ENCODE peak calls at places on chromosomes 7 and 10, in eight cellular contexts. W is stimulated activated naive CD8-positive, alpha-beta T cell treated with anti-CD3 and anti-CD28 coated beads, Interleukin-15, amount 100 ng/mL, for 72 hours; Q is right cardiac atrium; J is left cardiac atrium; A is SK-N-SH treated with all-trans-retinoic acid at 6 μM for 48 hours; D is RWPE2; X is activated naive CD8-positive, alpha-beta T cell treated with anti-CD3 and anti-CD28 coated beads, Interleukin-2, amount 10 ng/mL, durations not matched to agents 7 days and 5 days; E is T-helper 17 cell. T is an unnamed sample.

GRCh38 chr7:76505168-76506080 is 4.9 kb upstream of the UPK3B start:
- ATAC-seq in W (peak; percentile 20), J (peak; percentile 22), X (no peak), A (no peak), E (no peak), Q (no peak), D (no peak), T (no peak)

GRCh38 chr7:16564023-16564380 is 37.4 kb downstream of the LRRC72 start:
- ATAC-seq in D (no peak), X (peak; percentile 23), A (no peak), Q (no peak), W (peak; percentile 66), E (peak; percentile 30), J (no peak), T (no peak)

GRCh38 chr10:50375051-50375452 is 123.7 kb upstream of the ASAH2 start:
- ATAC-seq in D (peak; percentile 62), A (no peak), J (no peak), W (no peak), E (no peak), X (peak; percentile 47), Q (no peak), T (peak; percentile 99)

GRCh38 chr7:44959433-44959951 is 19.3 kb downstream of the MYO1G start:
- ATAC-seq in A (no peak), X (peak; percentile 31), Q (no peak), W (peak; percentile 51), D (peak; percentile 40), E (peak; percentile 83), J (no peak), T (peak; percentile 32)

GRCh38 chr7:141167376-141167964 is 93.6 kb downstream of the TMEM178B start:
- ATAC-seq in D (no peak), J (no peak), Q (no peak), W (peak; percentile 26), A (no peak), E (no peak), X (no peak), T (no peak)

GRCh38 chr10:69800109-69800508 is 1.6 kb upstream of the COL13A1 start:
- ATAC-seq in W (no peak), E (no peak), J (no peak), Q (peak; percentile 52), X (no peak), A (peak; percentile 74), D (peak; percentile 27), T (peak; percentile 27)

GRCh38 chr7:24102988-24103387 is 181.0 kb upstream of the NPY start:
- ATAC-seq in J (no peak), X (no peak), D (no peak), W (no peak), Q (no peak), A (no peak), E (no peak), T (no peak)

GRCh38 chr10:62996925-62997324 is 136.2 kb upstream of the NRBF2 start:
- ATAC-seq in E (no peak), A (no peak), D (no peak), Q (peak; percentile 84), W (no peak), J (peak; percentile 88), X (no peak), T (no peak)

GRCh38 chr10:116850058-116850611 is 836 bp downstream of the ENO4 start:
- ATAC-seq in Q (no peak), D (no peak), E (no peak), X (no peak), J (no peak), A (no peak), W (no peak), T (no peak)

GRCh38 chr10:69486922-69487730 is 35.9 kb downstream of the TSPAN15 start:
- ATAC-seq in X (no peak), D (peak; percentile 82), A (no peak), J (no peak), W (no peak), E (no peak), Q (no peak), T (peak; percentile 66)

GRCh38 chr10:31751401-31752080 is 177.1 kb downstream of the ARHGAP12 start:
- ATAC-seq in A (no peak), W (no peak), E (peak; percentile 40), X (no peak), Q (peak; percentile 70), J (peak; percentile 59), D (no peak), T (no peak)

GRCh38 chr7:140155428-140155827 is 21.4 kb downstream of the KDM7A start:
- ATAC-seq in J (no peak), A (no peak), W (no peak), Q (peak; percentile 58), E (no peak), X (no peak), D (no peak), T (no peak)

GRCh38 chr10:66586073-66586472 is 339.8 kb upstream of the LRRTM3 start:
- ATAC-seq in J (no peak), X (no peak), E (no peak), W (no peak), A (peak; percentile 48), D (no peak), Q (no peak), T (no peak)

GRCh38 chr7:55427800-55428199 is 62.7 kb downstream of the LANCL2 start:
- ATAC-seq in D (no peak), W (peak; percentile 31), A (no peak), E (no peak), Q (no peak), X (no peak), J (no peak), T (no peak)

T was measured in esophagus mucosa.